ENCODE peak calls at places on chromosomes 4 and X, in four cellular contexts. C, G, L and T are unnamed samples.
A peak's percentile ranks its signal among the peaks of the same experiment; 100 is the strongest.

GRCh38 chrX:44748014-44748413 is 95.8 kb upstream of the DUSP21 start:
- DNase-seq in G (no peak), L (no peak), C (peak; percentile 7), T (no peak)

GRCh38 chr4:74364649-74365491 is at the start of gene EREG:
- DNase-seq in G (peak; percentile 62), C (peak; percentile 84), L (no peak), T (peak; percentile 45)

GRCh38 chr4:2820216-2820982 is 23.2 kb upstream of the ADD1 start:
- DNase-seq in C (no peak), G (no peak), L (no peak), T (no peak)

GRCh38 chr4:24042094-24042493 is 152.2 kb upstream of the PPARGC1A start:
- DNase-seq in G (peak; percentile 97), C (peak; percentile 96), L (no peak), T (no peak)

GRCh38 chrX:149074429-149074828 is 430.7 kb downstream of the IDS start:
- DNase-seq in L (peak; percentile 0), C (peak; percentile 48), G (no peak), T (peak; percentile 16)

GRCh38 chrX:49188468-49189076 is 2.4 kb upstream of the PRICKLE3 start:
- DNase-seq in G (no peak), C (no peak), L (no peak), T (no peak)

GRCh38 chr4:120232050-120232449 is 165.4 kb upstream of the MAD2L1 start:
- DNase-seq in L (no peak), C (no peak), G (peak; percentile 1), T (no peak)

GRCh38 chr4:119728692-119729593 is 100.3 kb upstream of the PDE5A start:
- DNase-seq in G (peak; percentile 41), C (peak; percentile 78), L (no peak), T (no peak)

GRCh38 chr4:38154681-38155588 is 194.7 kb downstream of the PTTG2 start:
- DNase-seq in G (no peak), L (peak; percentile 20), C (peak; percentile 52), T (no peak)

GRCh38 chrX:39729834-39730670 is 367.7 kb downstream of the BCOR start:
- DNase-seq in L (no peak), G (no peak), C (no peak), T (peak; percentile 38)

GRCh38 chr4:152990471-152991131 is 54.5 kb downstream of the FHDC1 start:
- DNase-seq in L (no peak), G (no peak), C (no peak), T (no peak)

GRCh38 chrX:43279341-43279808 is 376.7 kb upstream of the MAOA start:
- DNase-seq in G (no peak), L (no peak), C (no peak), T (no peak)

GRCh38 chrX:109632906-109633504 is 8.0 kb upstream of the KCNE5 start:
- DNase-seq in C (peak; percentile 45), L (peak; percentile 6), G (peak; percentile 26), T (peak; percentile 30)

GRCh38 chr4:169791527-169792156 is 33.9 kb upstream of the HPF1 start:
- DNase-seq in G (peak; percentile 55), C (peak; percentile 71), L (no peak), T (peak; percentile 78)

GRCh38 chrX:107562482-107562881 is 65.8 kb upstream of the PRPS1 start:
- DNase-seq in C (peak; percentile 30), L (no peak), G (peak; percentile 88), T (no peak)

GRCh38 chr4:143294310-143294709 is 42.4 kb upstream of the GAB1 start:
- DNase-seq in C (peak; percentile 84), G (peak; percentile 11), L (no peak), T (peak; percentile 49)

GRCh38 chrX:112910418-112910817 is 69.8 kb upstream of the AMOT start:
- DNase-seq in C (no peak), L (no peak), G (no peak), T (no peak)

GRCh38 chr4:138816883-138817282 is 198.7 kb upstream of the NOCT start:
- DNase-seq in C (no peak), L (no peak), G (no peak), T (peak; percentile 39)

GRCh38 chr4:95761441-95761840 is 78.5 kb upstream of the PDHA2 start:
- DNase-seq in L (no peak), G (peak; percentile 38), C (peak; percentile 40), T (peak; percentile 4)

GRCh38 chr4:103786014-103786413 is 66.2 kb upstream of the TACR3 start:
- DNase-seq in C (peak; percentile 0), L (peak; percentile 59), G (no peak), T (peak; percentile 70)

GRCh38 chrX:39930777-39931553 is 166.8 kb downstream of the BCOR start:
- DNase-seq in G (no peak), L (no peak), C (no peak), T (no peak)

GRCh38 chrX:29470029-29470428 is 745.3 kb upstream of the MAGEB2 start:
- DNase-seq in C (peak; percentile 90), G (peak; percentile 76), L (no peak), T (no peak)

GRCh38 chrX:17608898-17609297 is 128.4 kb upstream of the SCML1 start:
- DNase-seq in G (no peak), C (peak; percentile 41), L (no peak), T (no peak)

GRCh38 chr4:3227878-3228675 is 20.9 kb upstream of the MSANTD1 start:
- DNase-seq in C (peak; percentile 9), L (no peak), G (peak; percentile 21), T (no peak)

GRCh38 chr4:126592088-126592487 is 1040.7 kb upstream of the INTU start:
- DNase-seq in G (peak; percentile 28), C (peak; percentile 23), L (no peak), T (peak; percentile 30)

DNA sequence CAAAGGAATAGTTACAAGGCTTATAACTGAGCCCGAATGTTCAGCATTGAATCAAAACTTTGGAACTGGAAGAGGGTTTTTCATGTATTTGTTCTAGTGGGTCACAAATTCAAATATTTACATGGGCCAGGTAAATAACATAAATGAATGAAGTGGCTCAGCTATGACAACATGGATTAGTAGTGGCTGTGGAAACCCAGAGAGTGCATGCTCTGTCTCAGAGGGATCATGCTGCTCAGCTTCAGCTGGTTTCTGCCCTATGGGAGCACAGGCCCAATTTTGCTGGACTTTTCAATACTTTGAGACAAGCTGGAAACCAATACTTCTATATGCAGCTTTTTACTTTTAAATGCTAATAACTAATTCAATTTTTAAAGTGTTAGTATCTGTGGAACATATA is 394.0 kb upstream of the TEX13C start:
- DNase-seq in C (no peak), L (no peak), G (no peak), T (no peak)
- H3K4me3 ChIP-seq in C (no peak overlapping the region), L (no peak overlapping the region), G (no peak overlapping the region), T (no peak overlapping the region)

DNA sequence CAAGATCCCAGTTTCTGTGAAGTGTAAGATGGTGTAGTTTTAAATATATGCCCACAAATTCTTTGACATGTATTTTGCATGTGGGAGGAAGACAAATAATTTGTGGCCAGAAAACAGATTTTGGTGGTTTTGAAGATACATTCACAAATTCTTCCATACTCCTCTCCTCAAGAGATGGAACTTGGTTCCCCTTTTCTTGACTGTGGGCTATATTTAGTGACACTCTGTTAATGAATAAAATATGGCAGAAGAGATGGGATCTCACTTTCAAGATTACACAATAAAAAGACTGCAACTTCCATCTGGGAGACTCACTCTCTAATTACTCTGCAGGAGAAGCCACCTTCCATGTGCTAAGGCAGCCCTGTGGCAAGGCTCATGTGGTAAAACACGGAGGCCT is 133.5 kb upstream of the S100G start:
- DNase-seq in C (no peak), L (no peak), G (no peak), T (no peak)
- H2AFZ ChIP-seq in C (no peak overlapping the region), L (no peak overlapping the region), G (no peak overlapping the region), T (no peak overlapping the region)

DNA sequence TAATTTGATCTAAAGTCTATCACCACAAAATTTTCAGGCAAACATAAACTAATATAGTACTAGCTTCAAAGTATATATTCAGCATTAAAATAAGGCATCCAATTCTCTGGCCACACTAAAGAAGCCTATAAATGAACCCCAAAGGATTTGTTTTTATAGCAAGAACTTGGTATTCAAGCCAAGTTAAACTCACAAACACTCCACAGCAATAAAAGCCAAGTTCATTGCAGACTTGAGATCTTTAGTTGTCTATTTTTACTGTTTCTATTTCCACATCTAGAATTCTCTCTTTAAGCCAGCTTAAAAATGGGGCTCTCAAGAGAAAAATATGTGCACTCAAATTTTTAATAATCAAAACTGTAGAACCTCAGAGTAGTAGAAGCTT is 51.1 kb downstream of the WDFY3 start:
- DNase-seq in L (no peak), C (peak; percentile 58), G (peak; percentile 16), T (no peak)
- H3K4me3 ChIP-seq in L (no peak overlapping the region), C (no peak overlapping the region), G (no peak overlapping the region), T (no peak overlapping the region)

GRCh38 chr4:93829531-93830089 is 1.1 kb downstream of the ATOH1 start:
- DNase-seq in C (no peak), L (no peak), G (no peak), T (no peak)

GRCh38 chr4:93830090-93830818 is 1.7 kb downstream of the ATOH1 start:
- DNase-seq in G (no peak), L (no peak), C (no peak), T (no peak)

GRCh38 chr4:93827272-93827947 is 1.1 kb upstream of the ATOH1 start:
- DNase-seq in G (no peak), L (no peak), C (no peak), T (no peak)

GRCh38 chr4:93828830-93829530 is 427 bp downstream of the ATOH1 start:
- DNase-seq in L (no peak), G (no peak), C (no peak), T (peak; percentile 30)

GRCh38 chr4:93828332-93828829 is at the start of gene ATOH1:
- DNase-seq in G (no peak), L (no peak), C (peak; percentile 23), T (peak; percentile 55)
- H2AFZ ChIP-seq in G (peak within 1 kb of the TSS; percentile 74), L (no peak within 1 kb of the TSS), C (no peak within 1 kb of the TSS), T (peak within 1 kb of the TSS; percentile 42)

GRCh38 chrX:134023851-134024281 is 38.5 kb upstream of the GPC3 start:
- DNase-seq in G (no peak), L (no peak), C (peak; percentile 9), T (peak; percentile 18)

GRCh38 chrX:134020910-134021309 is 35.5 kb upstream of the GPC3 start:
- DNase-seq in G (no peak), C (no peak), L (no peak), T (peak; percentile 16)

GRCh38 chrX:134025986-134026731 is 40.8 kb upstream of the GPC3 start:
- DNase-seq in G (no peak), C (no peak), L (no peak), T (no peak)

GRCh38 chrX:134024686-134025377 is 39.4 kb upstream of the GPC3 start:
- DNase-seq in C (no peak), L (no peak), G (no peak), T (no peak)

GRCh38 chrX:134026732-134027311 is 41.4 kb upstream of the GPC3 start:
- DNase-seq in L (no peak), G (peak; percentile 5), C (peak; percentile 53), T (peak; percentile 79)
- H3K4me3 ChIP-seq in L (no peak overlapping the region), G (no peak overlapping the region), C (no peak overlapping the region), T (no peak overlapping the region)